ENCODE peak calls at places on chromosome 11, in seven cellular contexts. One of them, this sample, is unnamed.

GRCh38 chr11:75582935-75583709 is 21.1 kb downstream of the SERPINH1 start:
- DNase-seq in AG04449: no peak
- DNase-seq in fibroblast of mammary gland: peak; percentile 48
- DNase-seq in AG09309: no peak
- DNase-seq in IMR-90: peak; percentile 66
- DNase-seq in stomach: peak; percentile 46
- DNase-seq in H9: peak; percentile 80
- DNase-seq in this sample: peak; percentile 70

GRCh38 chr11:122340607-122341006 is 224.6 kb upstream of the BLID start:
- DNase-seq in AG09309: no peak
- DNase-seq in IMR-90: no peak
- DNase-seq in stomach: no peak
- DNase-seq in fibroblast of mammary gland: no peak
- DNase-seq in AG04449: no peak
- DNase-seq in H9: no peak
- DNase-seq in this sample: no peak

GRCh38 chr11:31477528-31478255 is 31.7 kb downstream of the IMMP1L start:
- DNase-seq in H9: no peak
- DNase-seq in IMR-90: no peak
- DNase-seq in AG04449: no peak
- DNase-seq in AG09309: no peak
- DNase-seq in fibroblast of mammary gland: no peak
- DNase-seq in stomach: no peak
- DNase-seq in this sample: no peak

GRCh38 chr11:68354181-68354872 is 41.9 kb downstream of the LRP5 start:
- DNase-seq in stomach: peak; percentile 94
- DNase-seq in AG04449: peak; percentile 87
- DNase-seq in fibroblast of mammary gland: peak; percentile 88
- DNase-seq in H9: no peak
- DNase-seq in IMR-90: peak; percentile 89
- DNase-seq in AG09309: peak; percentile 95
- DNase-seq in this sample: no peak

GRCh38 chr11:115126515-115127208 is 377.6 kb downstream of the CADM1 start:
- DNase-seq in fibroblast of mammary gland: no peak
- DNase-seq in H9: no peak
- DNase-seq in IMR-90: no peak
- DNase-seq in AG09309: no peak
- DNase-seq in AG04449: no peak
- DNase-seq in stomach: no peak
- DNase-seq in this sample: no peak

GRCh38 chr11:58391879-58392278 is 14.8 kb downstream of the OR5B3 start:
- DNase-seq in H9: no peak
- DNase-seq in AG09309: no peak
- DNase-seq in IMR-90: peak; percentile 72
- DNase-seq in stomach: no peak
- DNase-seq in fibroblast of mammary gland: peak; percentile 7
- DNase-seq in AG04449: peak; percentile 3
- DNase-seq in this sample: no peak

GRCh38 chr11:74896311-74896710 is 52.6 kb downstream of the XRRA1 start:
- DNase-seq in AG04449: no peak
- DNase-seq in fibroblast of mammary gland: no peak
- DNase-seq in IMR-90: no peak
- DNase-seq in AG09309: no peak
- DNase-seq in stomach: no peak
- DNase-seq in H9: no peak
- DNase-seq in this sample: no peak

GRCh38 chr11:65650547-65651338 is 12.0 kb downstream of the RELA start:
- DNase-seq in fibroblast of mammary gland: no peak
- DNase-seq in H9: peak; percentile 58
- DNase-seq in stomach: peak; percentile 55
- DNase-seq in IMR-90: no peak
- DNase-seq in AG09309: no peak
- DNase-seq in AG04449: no peak
- DNase-seq in this sample: no peak

GRCh38 chr11:128179049-128179448 is 408.3 kb downstream of the ETS1 start:
- DNase-seq in IMR-90: no peak
- DNase-seq in H9: no peak
- DNase-seq in AG09309: no peak
- DNase-seq in stomach: no peak
- DNase-seq in fibroblast of mammary gland: peak; percentile 51
- DNase-seq in AG04449: no peak
- DNase-seq in this sample: no peak

GRCh38 chr11:653837-654236 is 16.8 kb downstream of the DRD4 start:
- DNase-seq in IMR-90: no peak
- DNase-seq in stomach: no peak
- DNase-seq in H9: no peak
- DNase-seq in AG04449: no peak
- DNase-seq in fibroblast of mammary gland: no peak
- DNase-seq in AG09309: no peak
- DNase-seq in this sample: no peak

GRCh38 chr11:46367244-46367915 is 14.1 kb upstream of the MDK start:
- DNase-seq in AG04449: no peak
- DNase-seq in IMR-90: peak; percentile 59
- DNase-seq in fibroblast of mammary gland: peak; percentile 68
- DNase-seq in H9: peak; percentile 82
- DNase-seq in stomach: peak; percentile 78
- DNase-seq in AG09309: no peak
- DNase-seq in this sample: peak; percentile 67

GRCh38 chr11:43921561-43922294 is 20.7 kb upstream of the C11orf96 start:
- DNase-seq in AG04449: no peak
- DNase-seq in IMR-90: no peak
- DNase-seq in fibroblast of mammary gland: no peak
- DNase-seq in H9: no peak
- DNase-seq in stomach: no peak
- DNase-seq in AG09309: no peak
- DNase-seq in this sample: no peak

GRCh38 chr11:2517016-2517385 is 72.2 kb downstream of the KCNQ1 start:
- DNase-seq in IMR-90: no peak
- DNase-seq in fibroblast of mammary gland: no peak
- DNase-seq in AG04449: no peak
- DNase-seq in AG09309: no peak
- DNase-seq in stomach: no peak
- DNase-seq in H9: peak; percentile 11
- DNase-seq in this sample: no peak

GRCh38 chr11:44623716-44624491 is 58.4 kb downstream of the CD82 start:
- DNase-seq in IMR-90: peak; percentile 43
- DNase-seq in AG04449: no peak
- DNase-seq in stomach: peak; percentile 24
- DNase-seq in fibroblast of mammary gland: no peak
- DNase-seq in AG09309: no peak
- DNase-seq in H9: peak; percentile 20
- DNase-seq in this sample: peak; percentile 5

GRCh38 chr11:11966826-11967668 is 41.4 kb downstream of the DKK3 start:
- DNase-seq in H9: peak; percentile 92
- DNase-seq in stomach: peak; percentile 79
- DNase-seq in IMR-90: peak; percentile 37
- DNase-seq in AG09309: no peak
- DNase-seq in fibroblast of mammary gland: peak; percentile 37
- DNase-seq in AG04449: no peak
- DNase-seq in this sample: peak; percentile 59

GRCh38 chr11:99693941-99694492 is 673.3 kb downstream of the CNTN5 start:
- DNase-seq in AG04449: peak; percentile 23
- DNase-seq in IMR-90: peak; percentile 94
- DNase-seq in stomach: no peak
- DNase-seq in H9: no peak
- DNase-seq in AG09309: no peak
- DNase-seq in fibroblast of mammary gland: peak; percentile 66
- DNase-seq in this sample: no peak

GRCh38 chr11:95904009-95904650 is 19.8 kb downstream of the MTMR2 start:
- DNase-seq in H9: no peak
- DNase-seq in AG09309: no peak
- DNase-seq in IMR-90: no peak
- DNase-seq in fibroblast of mammary gland: no peak
- DNase-seq in stomach: no peak
- DNase-seq in AG04449: no peak
- DNase-seq in this sample: no peak

DNA sequence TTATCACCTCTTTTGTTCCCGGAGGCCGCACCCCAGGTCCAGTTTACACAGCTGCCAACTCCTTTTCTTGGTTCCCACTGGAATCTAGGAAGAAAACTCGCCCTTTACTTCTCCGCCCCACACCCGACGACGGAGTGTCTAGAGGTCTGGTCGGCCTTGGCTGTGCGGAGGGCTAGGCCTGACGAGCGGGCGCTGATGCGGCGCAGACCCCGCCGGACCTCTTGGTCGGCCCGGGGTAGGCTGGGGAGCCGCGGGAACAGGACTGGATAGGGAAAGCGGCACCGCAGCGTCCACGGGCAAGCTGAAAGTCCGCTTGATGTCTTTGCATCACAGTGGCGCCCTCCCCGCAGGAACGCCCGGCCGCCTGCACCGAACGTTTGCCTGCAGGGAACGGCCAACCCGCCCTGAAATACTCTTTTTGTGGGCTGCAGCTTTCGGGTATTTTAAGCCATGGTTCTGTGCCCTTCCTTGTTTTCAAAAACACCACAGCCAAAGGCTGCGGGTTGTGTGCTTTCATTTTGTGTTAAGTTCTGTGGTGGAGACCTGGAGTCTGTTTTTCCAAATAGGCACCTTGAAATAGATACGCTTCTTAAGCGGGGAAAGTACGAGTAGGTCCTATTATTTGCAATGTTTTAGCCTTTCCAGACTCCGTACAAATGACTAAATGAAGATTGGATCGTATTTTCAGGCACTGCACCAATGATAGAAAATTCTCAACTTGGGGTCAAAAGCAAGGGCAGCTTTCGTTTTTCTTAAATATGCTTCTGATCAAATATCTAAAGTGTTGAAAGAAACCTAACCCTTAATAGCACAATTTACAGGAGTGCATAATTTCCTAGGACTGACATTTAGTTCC is 880 bp upstream of the ZBED5 start:
- DNase-seq in AG09309: no peak
- DNase-seq in stomach: peak; percentile 65
- DNase-seq in AG04449: no peak
- DNase-seq in H9: peak; percentile 70
- DNase-seq in IMR-90: peak; percentile 19
- DNase-seq in fibroblast of mammary gland: peak; percentile 39
- DNase-seq in this sample: peak; percentile 52
- TF ChIP-seq CTCF in AG09309: no peak
- TF ChIP-seq CTCF in stomach: no peak
- TF ChIP-seq CTCF in AG04449: no peak
- TF ChIP-seq CTCF in H9: no peak
- TF ChIP-seq CTCF in IMR-90: no peak
- TF ChIP-seq CTCF in fibroblast of mammary gland: no peak
- TF ChIP-seq CTCF in this sample: no peak

DNA sequence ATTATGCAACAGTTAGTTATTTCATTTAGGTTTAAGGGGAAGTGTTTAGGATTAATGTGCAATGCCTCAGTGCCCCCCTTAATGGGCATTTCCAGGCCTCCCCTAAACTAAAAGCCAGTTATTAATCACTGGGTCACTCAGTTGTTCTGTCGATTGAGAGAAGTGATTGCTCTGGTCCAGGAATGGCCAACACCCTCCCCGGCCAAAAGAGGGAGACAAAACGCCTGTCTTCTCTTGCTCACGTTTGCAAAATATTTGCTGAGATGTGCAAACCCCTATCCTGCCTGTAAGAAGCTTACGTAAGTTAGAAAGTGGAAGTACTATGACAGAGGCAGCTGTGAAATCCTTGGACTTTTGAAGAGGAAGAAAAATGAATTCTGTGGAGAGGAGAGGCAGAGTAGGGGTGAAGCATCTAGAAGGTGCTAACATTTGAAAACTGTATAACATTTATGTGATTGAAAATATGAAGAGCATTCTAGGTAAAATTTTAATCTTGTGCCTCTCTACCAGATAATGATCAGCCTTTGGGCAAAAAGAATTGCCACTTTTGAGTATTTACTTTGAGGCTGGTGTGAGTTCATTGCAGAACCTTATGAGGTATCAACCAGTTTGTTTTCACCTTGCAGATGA is 37.7 kb downstream of the NTM start:
- DNase-seq in IMR-90: peak; percentile 28
- DNase-seq in AG09309: peak; percentile 11
- DNase-seq in stomach: peak; percentile 33
- DNase-seq in fibroblast of mammary gland: peak; percentile 16
- DNase-seq in H9: peak; percentile 49
- DNase-seq in AG04449: no peak
- DNase-seq in this sample: no peak
- TF ChIP-seq CTCF in IMR-90: peak; percentile 47
- TF ChIP-seq CTCF in AG09309: peak; percentile 73
- TF ChIP-seq CTCF in stomach: peak; percentile 35
- TF ChIP-seq CTCF in fibroblast of mammary gland: peak; percentile 48
- TF ChIP-seq CTCF in H9: peak; percentile 86
- TF ChIP-seq CTCF in AG04449: peak; percentile 48
- TF ChIP-seq CTCF in this sample: peak; percentile 59

GRCh38 chr11:83219095-83219494 is 25.6 kb downstream of the ANKRD42 start:
- DNase-seq in AG04449: no peak
- DNase-seq in AG09309: no peak
- DNase-seq in fibroblast of mammary gland: peak; percentile 4
- DNase-seq in H9: peak; percentile 53
- DNase-seq in IMR-90: no peak
- DNase-seq in stomach: no peak
- DNase-seq in this sample: no peak
- TF ChIP-seq CTCF in AG04449: peak; percentile 22
- TF ChIP-seq CTCF in AG09309: peak; percentile 24
- TF ChIP-seq CTCF in fibroblast of mammary gland: peak; percentile 8
- TF ChIP-seq CTCF in H9: peak; percentile 65
- TF ChIP-seq CTCF in IMR-90: peak; percentile 33
- TF ChIP-seq CTCF in stomach: peak; percentile 15
- TF ChIP-seq CTCF in this sample: peak; percentile 51

GRCh38 chr11:69941546-69942332 is 122.5 kb upstream of the FGF3 start:
- DNase-seq in IMR-90: no peak
- DNase-seq in H9: no peak
- DNase-seq in stomach: no peak
- DNase-seq in AG04449: no peak
- DNase-seq in AG09309: no peak
- DNase-seq in fibroblast of mammary gland: no peak
- DNase-seq in this sample: no peak

GRCh38 chr11:69942333-69942820 is 123.2 kb upstream of the FGF3 start:
- DNase-seq in H9: no peak
- DNase-seq in fibroblast of mammary gland: no peak
- DNase-seq in stomach: no peak
- DNase-seq in AG09309: no peak
- DNase-seq in AG04449: no peak
- DNase-seq in IMR-90: no peak
- DNase-seq in this sample: no peak

GRCh38 chr11:69944146-69944795 is 125.1 kb upstream of the FGF3 start:
- DNase-seq in AG04449: no peak
- DNase-seq in IMR-90: no peak
- DNase-seq in H9: no peak
- DNase-seq in AG09309: no peak
- DNase-seq in fibroblast of mammary gland: no peak
- DNase-seq in stomach: no peak
- DNase-seq in this sample: no peak

GRCh38 chr11:69943506-69943905 is 124.3 kb upstream of the FGF3 start:
- DNase-seq in H9: no peak
- DNase-seq in stomach: no peak
- DNase-seq in AG09309: no peak
- DNase-seq in fibroblast of mammary gland: no peak
- DNase-seq in AG04449: no peak
- DNase-seq in IMR-90: no peak
- DNase-seq in this sample: no peak

GRCh38 chr11:69943066-69943465 is 123.8 kb upstream of the FGF3 start:
- DNase-seq in H9: no peak
- DNase-seq in AG09309: no peak
- DNase-seq in IMR-90: no peak
- DNase-seq in AG04449: no peak
- DNase-seq in stomach: peak; percentile 34
- DNase-seq in fibroblast of mammary gland: no peak
- DNase-seq in this sample: no peak
- TF ChIP-seq CTCF in H9: peak; percentile 55
- TF ChIP-seq CTCF in AG09309: peak; percentile 44
- TF ChIP-seq CTCF in IMR-90: no peak
- TF ChIP-seq CTCF in AG04449: no peak
- TF ChIP-seq CTCF in stomach: no peak
- TF ChIP-seq CTCF in fibroblast of mammary gland: no peak
- TF ChIP-seq CTCF in this sample: peak; percentile 40